ENCODE peak calls at places on chromosomes 4 and X, in four cellular contexts. One of them, this sample, is unnamed.

GRCh38 chrX:116230136-116230886 is 59.8 kb downstream of the AGTR2 start:
- DNase-seq in astrocyte: no peak
- DNase-seq in tibial artery: no peak
- DNase-seq in RWPE2: no peak
- DNase-seq in this sample: no peak

GRCh38 chr4:10872833-10873517 is 188.4 kb upstream of the CLNK start:
- DNase-seq in astrocyte: peak; percentile 45
- DNase-seq in tibial artery: no peak
- DNase-seq in RWPE2: no peak
- DNase-seq in this sample: no peak

GRCh38 chr4:121934635-121935034 is 17.2 kb downstream of the TRPC3 start:
- DNase-seq in RWPE2: no peak
- DNase-seq in tibial artery: no peak
- DNase-seq in astrocyte: no peak
- DNase-seq in this sample: no peak

GRCh38 chr4:139599594-139600374 is 43.8 kb upstream of the SETD7 start:
- DNase-seq in astrocyte: peak; percentile 70
- DNase-seq in tibial artery: no peak
- DNase-seq in RWPE2: no peak
- DNase-seq in this sample: no peak

GRCh38 chr4:90137545-90137944 is 10.4 kb downstream of the CCSER1 start:
- DNase-seq in tibial artery: no peak
- DNase-seq in RWPE2: no peak
- DNase-seq in astrocyte: no peak
- DNase-seq in this sample: no peak

GRCh38 chr4:70577220-70577927 is 14.7 kb upstream of the AMBN start:
- DNase-seq in RWPE2: no peak
- DNase-seq in astrocyte: no peak
- DNase-seq in tibial artery: no peak
- DNase-seq in this sample: no peak

GRCh38 chrX:128457674-128458073 is 405.5 kb upstream of the ACTRT1 start:
- DNase-seq in astrocyte: no peak
- DNase-seq in tibial artery: no peak
- DNase-seq in RWPE2: no peak
- DNase-seq in this sample: no peak

GRCh38 chr4:121827851-121828250 is 4.2 kb upstream of the CCNA2 start:
- DNase-seq in RWPE2: no peak
- DNase-seq in astrocyte: peak; percentile 22
- DNase-seq in tibial artery: no peak
- DNase-seq in this sample: no peak

GRCh38 chr4:133157460-133158160 is 8.5 kb downstream of the PCDH10 start:
- DNase-seq in astrocyte: no peak
- DNase-seq in RWPE2: no peak
- DNase-seq in tibial artery: no peak
- DNase-seq in this sample: no peak

GRCh38 chrX:96719161-96719875 is 34.7 kb downstream of the DIAPH2 start:
- DNase-seq in astrocyte: no peak
- DNase-seq in RWPE2: no peak
- DNase-seq in tibial artery: no peak
- DNase-seq in this sample: no peak

DNA sequence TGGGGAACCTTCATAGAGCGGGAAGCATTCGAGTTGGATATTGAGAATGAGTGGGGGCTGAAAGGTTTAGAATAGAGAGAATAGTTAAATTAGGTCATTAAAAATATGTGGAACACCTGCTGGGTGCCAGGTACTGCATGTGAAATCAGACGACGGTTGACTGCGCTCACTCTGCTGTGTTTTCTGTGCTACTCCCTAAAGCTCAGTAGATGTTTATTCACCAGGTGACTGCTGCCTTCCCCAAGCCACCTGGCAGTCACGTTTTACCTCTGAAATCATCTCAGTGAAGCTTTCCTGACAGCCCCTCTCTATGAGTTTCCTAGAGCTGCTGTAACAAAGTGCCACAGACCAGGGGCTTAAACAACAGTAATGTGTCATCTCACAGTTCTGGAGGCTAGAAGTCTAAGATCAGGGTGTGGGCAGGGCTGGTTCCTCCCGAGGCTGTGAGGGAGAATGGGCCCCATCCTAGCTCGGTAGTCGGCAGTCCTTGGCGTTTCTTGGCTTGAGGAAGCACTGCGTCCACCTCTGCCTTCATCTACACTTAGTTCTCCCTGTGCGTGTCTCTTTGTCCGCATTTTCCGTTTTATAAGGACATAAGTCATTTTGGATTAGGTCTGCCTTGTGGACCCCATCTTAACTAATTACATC is 25.3 kb downstream of the ADD1 start:
- DNase-seq in RWPE2: no peak
- DNase-seq in astrocyte: no peak
- DNase-seq in tibial artery: no peak
- DNase-seq in this sample: no peak
- H3K4me1 ChIP-seq in RWPE2: no peaks in the 10 kb centered on the region
- H3K4me1 ChIP-seq in astrocyte: peaks cover 28% of the 10 kb centered on the region
- H3K4me1 ChIP-seq in tibial artery: peaks cover 87% of the 10 kb centered on the region
- H3K4me1 ChIP-seq in this sample: no peaks in the 10 kb centered on the region

GRCh38 chr4:110619401-110620247 is 3.3 kb downstream of the PITX2 start:
- DNase-seq in astrocyte: no peak
- DNase-seq in tibial artery: no peak
- DNase-seq in RWPE2: no peak
- DNase-seq in this sample: no peak
- H3K27me3 ChIP-seq in astrocyte: peaks cover 100% of the 10 kb centered on the region
- H3K27me3 ChIP-seq in tibial artery: peaks cover 5% of the 10 kb centered on the region
- H3K27me3 ChIP-seq in RWPE2: peaks cover 100% of the 10 kb centered on the region
- H3K27me3 ChIP-seq in this sample: peaks cover 21% of the 10 kb centered on the region

DNA sequence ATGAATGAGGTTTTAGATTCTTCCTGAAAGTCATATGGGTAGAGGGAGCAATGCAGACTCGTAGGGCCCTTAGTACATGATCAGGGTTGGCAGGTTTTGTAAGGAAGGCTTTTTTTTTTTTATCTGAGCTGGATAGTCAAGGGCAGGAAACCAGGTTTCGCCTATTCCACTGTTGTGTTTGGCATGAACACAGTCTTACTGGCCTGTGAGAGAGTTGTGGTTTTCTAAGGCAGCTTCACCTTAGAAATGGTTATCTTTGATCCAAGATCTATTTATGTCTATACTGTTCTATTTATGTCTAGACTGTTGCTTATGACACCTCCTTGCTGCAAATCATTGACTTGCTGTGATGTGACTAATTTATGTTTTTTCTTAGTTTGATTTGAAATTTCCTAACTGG is 49.0 kb downstream of the SPATA18 start:
- DNase-seq in tibial artery: no peak
- DNase-seq in RWPE2: no peak
- DNase-seq in astrocyte: peak; percentile 86
- DNase-seq in this sample: no peak
- H3K4me1 ChIP-seq in tibial artery: peaks cover 9% of the 10 kb centered on the region
- H3K4me1 ChIP-seq in RWPE2: peaks cover 6% of the 10 kb centered on the region
- H3K4me1 ChIP-seq in astrocyte: peaks cover 23% of the 10 kb centered on the region
- H3K4me1 ChIP-seq in this sample: no peaks in the 10 kb centered on the region

GRCh38 chrX:14899607-14900006 is 26.4 kb downstream of the MOSPD2 start:
- DNase-seq in tibial artery: no peak
- DNase-seq in astrocyte: peak; percentile 63
- DNase-seq in RWPE2: no peak
- DNase-seq in this sample: no peak
- H3K27me3 ChIP-seq in tibial artery: no peaks in the 10 kb centered on the region
- H3K27me3 ChIP-seq in astrocyte: no peaks in the 10 kb centered on the region
- H3K27me3 ChIP-seq in RWPE2: no peaks in the 10 kb centered on the region
- H3K27me3 ChIP-seq in this sample: no peaks in the 10 kb centered on the region

GRCh38 chr4:142351958-142352357 is 494.1 kb downstream of the INPP4B start:
- DNase-seq in astrocyte: no peak
- DNase-seq in tibial artery: no peak
- DNase-seq in RWPE2: no peak
- DNase-seq in this sample: no peak

GRCh38 chr4:142354041-142354440 is 492.1 kb downstream of the INPP4B start:
- DNase-seq in astrocyte: peak; percentile 27
- DNase-seq in RWPE2: no peak
- DNase-seq in tibial artery: no peak
- DNase-seq in this sample: no peak

GRCh38 chr4:142350886-142351285 is 495.2 kb downstream of the INPP4B start:
- DNase-seq in RWPE2: no peak
- DNase-seq in astrocyte: no peak
- DNase-seq in tibial artery: no peak
- DNase-seq in this sample: no peak

GRCh38 chr4:142353149-142353738 is 492.9 kb downstream of the INPP4B start:
- DNase-seq in astrocyte: peak; percentile 63
- DNase-seq in tibial artery: no peak
- DNase-seq in RWPE2: no peak
- DNase-seq in this sample: no peak

DNA sequence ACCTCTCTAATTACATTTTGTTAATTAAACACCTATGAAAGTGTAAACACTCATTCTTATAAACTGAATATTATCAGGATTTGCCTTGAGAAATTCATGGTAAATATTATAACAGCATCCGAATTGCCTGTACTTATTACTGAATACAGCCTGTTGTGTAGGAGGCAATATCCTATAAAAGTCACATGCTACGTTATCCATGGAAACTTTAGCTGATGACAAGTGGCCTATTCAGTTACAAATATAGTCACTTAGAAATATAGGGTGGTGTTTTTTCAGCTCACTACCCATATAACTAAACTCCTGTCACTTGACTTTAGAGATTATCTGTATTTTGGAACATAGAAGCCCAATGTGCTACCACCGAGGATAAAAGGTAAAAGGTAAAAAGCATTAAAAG is 493.4 kb downstream of the INPP4B start:
- DNase-seq in tibial artery: no peak
- DNase-seq in RWPE2: no peak
- DNase-seq in astrocyte: no peak
- DNase-seq in this sample: no peak
- H3K4me1 ChIP-seq in tibial artery: peaks cover 53% of the 10 kb centered on the region
- H3K4me1 ChIP-seq in RWPE2: peaks cover 78% of the 10 kb centered on the region
- H3K4me1 ChIP-seq in astrocyte: peaks cover 8% of the 10 kb centered on the region
- H3K4me1 ChIP-seq in this sample: peaks cover 54% of the 10 kb centered on the region